ENCODE peak calls at places on chromosomes 12 and 14, in four cellular contexts. J, E, L and P are unnamed samples.

GRCh38 chr14:68140111-68140741 is 320.6 kb downstream of the RAD51B start:
- DNase-seq in J (no peak), E (peak; percentile 100), L (peak; percentile 80), P (no peak)

GRCh38 chr14:70640938-70641547 is 673 bp upstream of the TTC9 start:
- DNase-seq in J (peak; percentile 34), E (peak; percentile 39), L (no peak), P (no peak)

GRCh38 chr14:26401170-26401968 is 196.5 kb downstream of the NOVA1 start:
- DNase-seq in J (no peak), E (no peak), L (no peak), P (no peak)

GRCh38 chr14:92744198-92744597 is 4.2 kb downstream of the LGMN start:
- DNase-seq in J (no peak), E (no peak), L (no peak), P (no peak)

GRCh38 chr12:28802706-28803438 is 346.2 kb upstream of the FAR2 start:
- DNase-seq in J (no peak), E (no peak), L (no peak), P (no peak)

GRCh38 chr12:107437954-107438353 is 247.6 kb upstream of the PWP1 start:
- DNase-seq in J (no peak), E (no peak), L (no peak), P (no peak)

GRCh38 chr14:58395565-58395814 is 240 bp upstream of the TOMM20L start:
- DNase-seq in J (no peak), E (no peak), L (no peak), P (no peak)

GRCh38 chr12:27198036-27198435 is 46.0 kb upstream of the STK38L start:
- DNase-seq in J (no peak), E (peak; percentile 80), L (no peak), P (no peak)

GRCh38 chr14:66508846-66509621 is 1.1 kb downstream of the GPHN start:
- DNase-seq in J (peak; percentile 63), E (peak; percentile 14), L (peak; percentile 89), P (peak; percentile 20)

GRCh38 chr12:26197832-26198231 is 2.5 kb downstream of the SSPN start:
- DNase-seq in J (no peak), E (peak; percentile 27), L (no peak), P (no peak)

GRCh38 chr12:79233341-79233761 is 368.8 kb downstream of the SYT1 start:
- DNase-seq in J (no peak), E (no peak), L (no peak), P (no peak)

GRCh38 chr14:63692309-63693020 is 35.4 kb downstream of the SGPP1 start:
- DNase-seq in J (no peak), E (peak; percentile 2), L (no peak), P (no peak)

GRCh38 chr12:21710944-21711343 is 53.3 kb upstream of the LDHB start:
- DNase-seq in J (no peak), E (no peak), L (no peak), P (no peak)

GRCh38 chr12:43113153-43113552 is 438.9 kb downstream of the ADAMTS20 start:
- DNase-seq in J (no peak), E (peak; percentile 68), L (no peak), P (no peak)

GRCh38 chr12:103505371-103506236 is 9.8 kb upstream of the C12orf42 start:
- DNase-seq in J (no peak), E (no peak), L (no peak), P (no peak)

GRCh38 chr14:85188836-85189235 is 341.1 kb upstream of the FLRT2 start:
- DNase-seq in J (no peak), E (no peak), L (no peak), P (no peak)

GRCh38 chr12:12983420-12984035 is 16.5 kb downstream of the HEBP1 start:
- DNase-seq in J (no peak), E (peak; percentile 39), L (no peak), P (no peak)

GRCh38 chr12:12987421-12987820 is 12.6 kb downstream of the HEBP1 start:
- DNase-seq in J (no peak), E (no peak), L (no peak), P (no peak)

GRCh38 chr12:12986775-12987332 is 13.2 kb downstream of the HEBP1 start:
- DNase-seq in J (no peak), E (no peak), L (no peak), P (no peak)

GRCh38 chr12:12984119-12984518 is 15.9 kb downstream of the HEBP1 start:
- DNase-seq in J (no peak), E (no peak), L (no peak), P (no peak)

DNA sequence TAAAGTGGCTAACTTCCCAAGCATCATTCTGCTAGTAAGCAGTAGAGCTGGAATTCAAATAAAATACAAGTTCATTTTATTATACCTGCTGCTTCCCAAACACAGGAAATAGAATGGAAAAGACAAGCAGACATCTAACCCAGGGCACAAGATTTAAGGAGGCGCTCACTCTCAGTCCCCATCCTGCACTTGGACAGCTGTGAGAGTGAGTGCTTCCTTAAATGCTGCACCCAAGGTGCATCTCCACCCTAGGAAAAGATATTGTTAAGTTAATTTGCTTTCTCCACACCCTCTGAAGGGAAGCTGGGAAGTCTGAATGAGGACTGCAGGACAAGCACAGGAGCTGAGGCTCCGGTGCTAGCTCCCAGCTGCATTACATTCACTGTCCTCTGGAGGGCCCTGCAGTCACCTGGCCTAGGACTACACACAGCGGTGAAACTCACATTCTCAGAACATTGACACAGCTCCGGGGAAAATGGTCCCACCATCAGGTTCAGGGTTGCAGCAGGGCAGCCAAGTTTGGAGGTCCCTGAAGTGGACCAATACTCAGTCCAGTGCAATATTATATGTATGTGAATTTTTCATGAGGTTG is 14.2 kb downstream of the HEBP1 start:
- DNase-seq in J (no peak), E (no peak), L (no peak), P (no peak)
- TF ChIP-seq CTCF in J (no peak), E (peak; percentile 58), L (no peak), P (peak; percentile 38)

GRCh38 chr14:35213869-35214387 is 78.3 kb upstream of the PSMA6 start:
- DNase-seq in J (no peak), E (peak; percentile 55), L (no peak), P (no peak)

GRCh38 chr14:35218963-35219362 is 73.2 kb upstream of the PSMA6 start:
- DNase-seq in J (no peak), E (no peak), L (no peak), P (no peak)

GRCh38 chr14:35212471-35213142 is 79.6 kb upstream of the PSMA6 start:
- DNase-seq in J (no peak), E (no peak), L (no peak), P (no peak)

GRCh38 chr14:35213143-35213788 is 78.9 kb upstream of the PSMA6 start:
- DNase-seq in J (peak; percentile 68), E (no peak), L (no peak), P (no peak)

GRCh38 chr14:35215110-35215872 is 76.9 kb upstream of the PSMA6 start:
- DNase-seq in J (no peak), E (peak; percentile 60), L (no peak), P (no peak)
- TF ChIP-seq CTCF in J (peak; percentile 53), E (peak; percentile 51), L (no peak), P (no peak)

DNA sequence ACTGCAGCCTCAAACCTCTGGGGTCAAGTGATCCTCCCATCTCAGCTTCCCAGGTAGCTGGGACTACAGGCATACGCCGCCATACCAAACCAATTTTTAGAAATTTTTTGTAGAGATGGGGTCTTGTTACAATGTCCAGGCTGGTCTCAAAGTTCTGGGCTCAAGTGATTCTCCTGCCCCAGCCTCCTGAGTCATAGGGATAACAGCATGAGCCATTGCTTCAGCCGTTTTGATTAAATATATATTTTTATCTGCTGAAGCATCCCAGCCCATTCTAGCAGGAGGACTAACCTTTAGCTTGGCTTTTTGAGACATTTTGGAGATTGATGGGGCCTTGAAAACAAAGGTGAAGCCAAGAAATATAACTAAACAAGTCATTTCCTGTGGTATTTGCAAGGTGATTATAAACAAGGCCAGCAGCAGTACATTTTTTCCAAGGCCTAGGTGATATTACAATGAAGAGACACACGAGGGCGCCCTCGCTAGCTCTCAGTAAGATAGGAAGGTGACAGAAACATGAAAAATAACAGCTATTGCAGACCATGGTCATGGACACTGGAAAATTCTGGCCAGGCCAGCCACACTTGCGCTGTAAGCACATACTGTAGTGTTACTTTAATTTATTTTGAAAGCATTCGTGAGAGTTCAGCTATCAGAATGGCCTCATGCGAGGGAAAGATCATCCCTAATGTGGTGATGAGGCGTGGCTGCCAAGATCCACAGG is 63.4 kb downstream of the DGLUCY start:
- DNase-seq in J (no peak), E (peak; percentile 38), L (peak; percentile 89), P (no peak)
- TF ChIP-seq CTCF in J (peak; percentile 29), E (peak; percentile 88), L (no peak), P (peak; percentile 59)

GRCh38 chr14:61561144-61561543 is 134.2 kb upstream of the HIF1A start:
- DNase-seq in J (no peak), E (peak; percentile 61), L (no peak), P (no peak)
- TF ChIP-seq CTCF in J (no peak), E (no peak), L (no peak), P (no peak)